ENCODE peak calls at places on chromosomes 3 and 15, in five cellular contexts. X, T, C, E and R are unnamed samples.
A peak's percentile ranks its signal among the peaks of the same experiment; 100 is the strongest.

GRCh38 chr3:144868506-144868905 is 896.9 kb downstream of the DIPK2A start:
- DNase-seq in X (no peak), T (no peak), C (no peak), E (no peak), R (peak; percentile 39)

GRCh38 chr15:78306176-78306774 is 6.9 kb upstream of the SKIC8 start:
- DNase-seq in X (no peak), T (no peak), C (no peak), E (no peak), R (no peak)

GRCh38 chr3:84108442-84108971 is 850.3 kb upstream of the CADM2 start:
- DNase-seq in X (no peak), T (no peak), C (peak; percentile 84), E (no peak), R (no peak)

GRCh38 chr3:190321789-190322603 is at the start of gene CLDN1:
- DNase-seq in X (peak; percentile 67), T (no peak), C (peak; percentile 64), E (peak; percentile 24), R (no peak)

GRCh38 chr3:30549600-30549999 is 56.8 kb upstream of the TGFBR2 start:
- DNase-seq in X (peak; percentile 61), T (no peak), C (no peak), E (no peak), R (no peak)

GRCh38 chr15:73601449-73602425 is 31.5 kb downstream of the NPTN start:
- DNase-seq in X (peak; percentile 53), T (no peak), C (peak; percentile 59), E (no peak), R (peak; percentile 24)

GRCh38 chr15:32643907-32644445 is 2.5 kb downstream of the SCG5 start:
- DNase-seq in X (peak; percentile 21), T (no peak), C (no peak), E (no peak), R (no peak)

GRCh38 chr3:37338500-37338899 is 164.1 kb upstream of the LRRFIP2 start:
- DNase-seq in X (no peak), T (no peak), C (no peak), E (no peak), R (no peak)

GRCh38 chr3:197356275-197356674 is 57.9 kb upstream of the DLG1 start:
- DNase-seq in X (no peak), T (no peak), C (no peak), E (no peak), R (no peak)

GRCh38 chr3:188003188-188004171 is 150.5 kb upstream of the LPP start:
- DNase-seq in X (no peak), T (no peak), C (peak; percentile 85), E (no peak), R (no peak)

DNA sequence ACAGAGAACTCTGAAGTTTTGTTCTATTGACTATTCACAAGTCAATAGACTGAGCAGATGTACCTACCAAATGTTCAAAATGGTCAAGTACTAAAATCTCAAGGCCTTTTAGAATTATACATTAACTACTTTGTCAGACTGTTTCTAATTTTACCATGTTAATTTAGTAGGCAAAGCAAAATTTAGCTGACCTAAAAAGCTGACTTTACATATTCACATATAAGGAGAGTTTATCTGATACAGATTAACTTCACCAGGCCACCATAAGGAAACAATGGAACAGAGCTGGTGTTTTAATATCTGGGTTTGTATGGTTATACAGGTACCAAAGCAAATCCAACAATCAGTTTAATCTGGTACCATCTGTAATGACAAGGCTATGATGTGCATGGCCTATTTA is 15.9 kb downstream of the GATM start:
- DNase-seq in X (no peak), T (no peak), C (no peak), E (no peak), R (no peak)
- H3K27ac ChIP-seq in X (no peak overlapping the region), T (no peak overlapping the region), C (no peak overlapping the region), E (no peak overlapping the region), R (no peak overlapping the region)

DNA sequence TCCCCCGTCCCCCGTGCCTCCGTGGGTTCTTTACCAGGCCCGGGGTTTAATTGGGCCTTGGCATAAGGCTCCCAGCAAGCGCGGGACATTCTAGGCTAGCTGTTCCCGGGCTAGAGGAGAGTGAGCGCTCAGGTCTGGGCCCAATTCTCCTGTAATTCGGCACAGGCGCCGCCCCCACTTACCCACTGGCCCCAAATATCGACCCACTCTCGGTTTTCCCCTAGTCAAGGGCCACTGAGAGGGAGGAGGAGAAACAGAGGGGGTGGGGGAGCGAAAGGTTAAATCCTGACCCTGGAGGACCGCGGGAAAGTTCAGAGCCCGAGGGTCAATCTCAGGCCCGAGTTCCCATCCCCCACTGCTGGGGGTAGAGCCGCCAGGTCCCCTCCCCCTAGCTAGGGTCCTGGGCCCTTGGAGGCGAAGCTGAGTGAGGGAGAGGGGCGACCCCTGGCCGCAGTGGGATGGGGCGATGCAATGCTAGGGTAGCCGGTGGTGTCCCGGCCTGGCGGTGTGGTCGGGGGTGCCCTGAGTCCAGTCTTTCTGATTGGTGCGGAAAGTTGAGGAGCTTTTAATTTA is 8.5 kb upstream of the ONECUT1 start:
- DNase-seq in X (no peak), T (no peak), C (no peak), E (no peak), R (no peak)
- TF ChIP-seq EZH2 in X (peak; percentile 91), T (no peak), C (no peak), E (no peak), R (no peak)

GRCh38 chr15:89851665-89852341 is 37.2 kb upstream of the ANPEP start:
- DNase-seq in X (peak; percentile 59), T (no peak), C (no peak), E (no peak), R (no peak)
- H3K27ac ChIP-seq in X (peak overlapping the region; percentile 68), T (no peak overlapping the region), C (no peak overlapping the region), E (peak overlapping the region; percentile 29), R (no peak overlapping the region)

GRCh38 chr3:101945980-101946379 is 96.7 kb downstream of the NFKBIZ start:
- DNase-seq in X (no peak), T (no peak), C (no peak), E (no peak), R (no peak)
- TF ChIP-seq EZH2 in X (no peak), T (no peak), C (no peak), E (no peak), R (no peak)